ENCODE peak calls at places on chromosomes 13 and 19, in eight cellular contexts. A is HS-27A; G is cerebellar nuclear complex; T is stimulated activated CD8-positive, alpha-beta memory T cell treated with anti-CD3 and anti-CD28 coated beads, Interleukin-4, amount 100 ng/mL, for 48 hours; O is anterior cingulate cortex; M is foreskin melanocyte; W is HCEC 1CT; J is epithelial cell of esophagus. N is an unnamed sample.
A peak's percentile ranks its signal among the peaks of the same experiment; 100 is the strongest.

GRCh38 chr19:3665681-3666544 is 34.4 kb downstream of the PIP5K1C start:
- DNase-seq in M (no peak), O (peak; percentile 45), A (no peak), G (peak; percentile 30), J (peak; percentile 30), W (no peak), T (peak; percentile 90), N (peak; percentile 52)

GRCh38 chr13:91722267-91722884 is 324.0 kb downstream of the GPC5 start:
- DNase-seq in O (no peak), M (peak; percentile 21), W (peak; percentile 1), J (peak; percentile 40), A (no peak), T (no peak), G (no peak), N (peak; percentile 55)

GRCh38 chr13:31908696-31909386 is 122.7 kb upstream of the FRY start:
- DNase-seq in W (no peak), J (peak; percentile 24), T (no peak), A (no peak), O (no peak), M (peak; percentile 35), G (no peak), N (peak; percentile 66)

GRCh38 chr19:10612515-10613119 is 12.7 kb upstream of the SLC44A2 start:
- DNase-seq in A (no peak), O (peak; percentile 58), T (no peak), J (no peak), W (no peak), G (no peak), M (no peak), N (peak; percentile 35)

GRCh38 chr13:112709825-112710783 is 20.3 kb downstream of the ATP11A start:
- DNase-seq in G (no peak), J (no peak), T (no peak), W (no peak), O (no peak), A (no peak), M (no peak), N (no peak)

GRCh38 chr19:19319725-19320361 is 466 bp downstream of the SUGP1 start:
- DNase-seq in M (no peak), W (no peak), O (no peak), A (no peak), G (no peak), T (peak; percentile 32), J (no peak), N (peak; percentile 36)

GRCh38 chr19:2235396-2236284 is 489 bp downstream of the PLEKHJ1 start:
- DNase-seq in G (no peak), A (no peak), O (no peak), W (peak; percentile 5), M (no peak), T (no peak), J (no peak), N (peak; percentile 57)

GRCh38 chr19:21688464-21688863 is 78.9 kb downstream of the ZNF100 start:
- DNase-seq in J (no peak), W (no peak), G (no peak), O (no peak), M (no peak), T (no peak), A (no peak), N (no peak)

GRCh38 chr13:27396252-27396846 is 28.1 kb upstream of the GTF3A start:
- DNase-seq in T (no peak), M (no peak), W (no peak), J (no peak), G (no peak), O (no peak), A (no peak), N (no peak)

GRCh38 chr19:1503089-1503924 is 9.5 kb downstream of the ADAMTSL5 start:
- DNase-seq in G (no peak), W (peak; percentile 22), J (peak; percentile 38), A (no peak), M (no peak), T (peak; percentile 86), O (peak; percentile 19), N (peak; percentile 74)

GRCh38 chr13:37403776-37404497 is 194.6 kb downstream of the POSTN start:
- DNase-seq in J (no peak), M (no peak), O (no peak), A (no peak), W (peak; percentile 73), T (no peak), G (no peak), N (peak; percentile 81)

GRCh38 chr13:75761373-75761772 is 125.2 kb downstream of the LMO7 start:
- DNase-seq in J (no peak), W (no peak), O (no peak), G (no peak), A (no peak), T (no peak), M (no peak), N (peak; percentile 39)

GRCh38 chr13:110615322-110616102 is at the start of gene NAXD:
- DNase-seq in A (peak; percentile 63), W (peak; percentile 95), G (peak; percentile 81), T (peak; percentile 88), O (peak; percentile 95), J (peak; percentile 91), M (peak; percentile 90), N (peak; percentile 95)

GRCh38 chr13:32455594-32455903 is 27.6 kb upstream of the N4BP2L1 start:
- DNase-seq in O (no peak), M (no peak), A (no peak), G (no peak), T (no peak), W (no peak), J (no peak), N (no peak)

GRCh38 chr13:40673061-40673397 is 6.6 kb upstream of the FOXO1 start:
- DNase-seq in O (no peak), A (no peak), W (no peak), J (peak; percentile 28), T (no peak), M (no peak), G (no peak), N (no peak)

GRCh38 chr13:60351326-60351725 is 45.7 kb upstream of the TDRD3 start:
- DNase-seq in G (no peak), J (peak; percentile 9), M (peak; percentile 29), T (no peak), A (peak; percentile 76), O (no peak), W (peak; percentile 75), N (peak; percentile 49)

GRCh38 chr13:40181203-40181845 is 485.1 kb downstream of the FOXO1 start:
- DNase-seq in G (no peak), J (peak; percentile 64), A (no peak), T (no peak), W (peak; percentile 28), M (no peak), O (no peak), N (peak; percentile 61)

GRCh38 chr13:79936368-79937136 is 404.4 kb downstream of the SPRY2 start:
- DNase-seq in J (peak; percentile 95), M (peak; percentile 99), W (peak; percentile 100), T (no peak), O (peak; percentile 44), G (peak; percentile 77), A (peak; percentile 91), N (peak; percentile 99)

GRCh38 chr19:39845172-39845571 is 1.0 kb downstream of the FBL start:
- DNase-seq in T (no peak), O (no peak), A (no peak), W (no peak), G (no peak), J (no peak), M (no peak), N (peak; percentile 17)

GRCh38 chr19:39943586-39943985 is 9.2 kb upstream of the FCGBP start:
- DNase-seq in G (no peak), A (no peak), T (peak; percentile 22), M (no peak), J (no peak), O (no peak), W (no peak), N (no peak)